ENCODE peak calls at places on chromosomes 11 and 22, in six cellular contexts. I is AG04450; V is lower leg skin; F is tibial nerve; Q is fibroblast of the aortic adventitia; C is CD8-positive, alpha-beta T cell. U is an unnamed sample.

GRCh38 chr11:106879029-106879428 is 139.2 kb downstream of the GUCY1A2 start:
- DNase-seq in I (no peak), V (no peak), F (no peak), Q (no peak), C (no peak), U (no peak)

GRCh38 chr11:83364500-83365059 is 78.4 kb upstream of the CCDC90B start:
- DNase-seq in I (no peak), V (no peak), F (no peak), Q (no peak), C (no peak), U (no peak)

GRCh38 chr22:27318516-27318915 is 483.0 kb downstream of the MN1 start:
- DNase-seq in I (no peak), V (peak), F (no peak), Q (peak), C (no peak), U (no peak)

GRCh38 chr11:113234888-113235287 is 79.5 kb upstream of the TTC12 start:
- DNase-seq in I (no peak), V (no peak), F (no peak), Q (no peak), C (no peak), U (no peak)

GRCh38 chr22:39656495-39657490 is 86.2 kb downstream of the CACNA1I start:
- DNase-seq in I (no peak), V (no peak), F (no peak), Q (no peak), C (no peak), U (no peak)

GRCh38 chr11:115459563-115459962 is 44.7 kb downstream of the CADM1 start:
- DNase-seq in I (peak), V (no peak), F (no peak), Q (no peak), C (no peak), U (no peak)

GRCh38 chr11:88801484-88802123 is 264.2 kb downstream of the GRM5 start:
- DNase-seq in I (no peak), V (no peak), F (no peak), Q (no peak), C (no peak), U (no peak)

GRCh38 chr11:36219996-36220395 is 69.2 kb downstream of the COMMD9 start:
- DNase-seq in I (no peak), V (no peak), F (no peak), Q (no peak), C (no peak), U (no peak)

GRCh38 chr11:96235725-96236124 is 107.3 kb downstream of the MAML2 start:
- DNase-seq in I (no peak), V (no peak), F (no peak), Q (no peak), C (no peak), U (no peak)

GRCh38 chr22:24190159-24190540 is 8.9 kb downstream of the SUSD2 start:
- DNase-seq in I (no peak), V (no peak), F (no peak), Q (no peak), C (no peak), U (no peak)

GRCh38 chr11:129625930-129626329 is 189.7 kb upstream of the TMEM45B start:
- DNase-seq in I (no peak), V (no peak), F (no peak), Q (no peak), C (no peak), U (no peak)

GRCh38 chr11:106684944-106685343 is 333.3 kb downstream of the GUCY1A2 start:
- DNase-seq in I (no peak), V (no peak), F (no peak), Q (no peak), C (no peak), U (no peak)

GRCh38 chr22:45065726-45066125 is 55.9 kb upstream of the PHF21B start:
- DNase-seq in I (no peak), V (no peak), F (no peak), Q (no peak), C (no peak), U (no peak)

GRCh38 chr11:126339866-126340434 is 15.5 kb upstream of the ST3GAL4 start:
- DNase-seq in I (no peak), V (no peak), F (peak), Q (peak), C (no peak), U (no peak)

GRCh38 chr11:62577046-62577708 is 3.5 kb upstream of the EEF1G start:
- DNase-seq in I (no peak), V (no peak), F (no peak), Q (no peak), C (no peak), U (no peak)

GRCh38 chr22:36332623-36333331 is 55.0 kb downstream of the MYH9 start:
- DNase-seq in I (no peak), V (no peak), F (no peak), Q (peak), C (peak), U (no peak)

GRCh38 chr22:17576475-17576874 is 13.2 kb downstream of the SLC25A18 start:
- DNase-seq in I (no peak), V (peak), F (no peak), Q (peak), C (no peak), U (no peak)

GRCh38 chr22:46984751-46985506 is 222.5 kb downstream of the TBC1D22A start:
- DNase-seq in I (no peak), V (no peak), F (no peak), Q (peak), C (no peak), U (no peak)

GRCh38 chr22:43993072-43993760 is 30.9 kb upstream of the PARVB start:
- DNase-seq in I (peak), V (no peak), F (peak), Q (peak), C (peak), U (peak)

GRCh38 chr22:26956346-26956745 is 299.0 kb downstream of the MIAT start:
- DNase-seq in I (no peak), V (no peak), F (no peak), Q (no peak), C (no peak), U (no peak)

GRCh38 chr22:43396321-43396933 is 15.4 kb upstream of the MPPED1 start:
- DNase-seq in I (no peak), V (no peak), F (no peak), Q (no peak), C (no peak), U (no peak)

GRCh38 chr11:88886796-88887195 is 179.0 kb downstream of the GRM5 start:
- DNase-seq in I (peak), V (no peak), F (no peak), Q (peak), C (peak), U (no peak)

GRCh38 chr11:33723238-33723881 is 12.9 kb downstream of the CD59 start:
- DNase-seq in I (peak), V (peak), F (no peak), Q (peak), C (no peak), U (no peak)

GRCh38 chr22:49305215-49305965 is 522.3 kb downstream of the BRD1 start:
- DNase-seq in I (no peak), V (peak), F (peak), Q (no peak), C (peak), U (peak)
- TF ChIP-seq CTCF in I (no peak), V (no peak), F (peak), Q (no peak), C (peak), U (no peak)

GRCh38 chr22:30970356-30970746 is 1.3 kb downstream of the TUG1 start:
- DNase-seq in I (no peak), V (no peak), F (no peak), Q (no peak), C (no peak), U (no peak)

GRCh38 chr22:30964858-30965257 is 3.7 kb downstream of the MORC2 start:
- DNase-seq in I (no peak), V (no peak), F (no peak), Q (no peak), C (no peak), U (no peak)

GRCh38 chr22:30968924-30969531 is at the start of gene TUG1:
- DNase-seq in I (peak), V (peak), F (peak), Q (peak), C (peak), U (peak)

GRCh38 chr22:30968015-30968923 is at the start of gene MORC2:
- DNase-seq in I (no peak), V (no peak), F (no peak), Q (peak), C (no peak), U (no peak)

DNA sequence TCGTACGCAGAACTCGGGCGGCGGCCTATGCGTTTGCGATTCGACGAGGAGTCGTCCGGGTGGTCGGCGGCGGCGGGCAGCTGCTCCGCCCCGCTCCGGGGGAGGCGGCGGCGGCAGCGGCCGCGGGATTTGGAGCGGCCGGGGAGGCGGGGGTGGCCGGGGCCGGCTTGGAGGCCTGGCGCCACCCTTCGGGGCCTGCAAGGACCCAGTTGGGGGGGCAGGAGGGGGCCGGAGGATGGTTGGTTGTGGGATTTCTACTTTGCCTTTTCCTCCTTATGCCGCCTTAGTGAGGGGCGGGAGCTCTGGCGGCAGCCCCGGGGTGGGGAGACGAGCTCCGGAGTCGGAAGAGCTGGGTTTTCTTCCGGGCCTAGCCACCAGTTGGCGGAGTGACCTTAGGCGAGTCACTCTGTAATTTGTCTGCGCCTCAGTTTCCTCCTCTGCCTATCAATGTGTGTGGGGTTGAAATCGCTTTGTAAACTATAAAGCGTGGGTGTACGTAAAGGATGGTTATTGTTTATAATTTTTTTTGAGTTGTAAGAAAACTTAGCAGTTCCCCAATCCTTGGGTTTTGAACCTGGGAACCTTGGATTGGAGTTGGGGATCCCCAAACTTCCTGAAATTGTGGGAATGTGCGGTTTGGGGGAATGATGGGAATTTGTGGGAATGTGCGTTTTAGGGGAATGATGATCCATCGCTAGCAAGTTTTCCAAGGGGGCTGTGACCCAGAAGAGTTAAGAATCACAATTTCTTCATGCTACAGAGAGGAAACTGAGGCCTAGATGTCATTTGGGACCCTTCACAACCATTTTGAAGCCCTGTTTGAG is 679 bp downstream of the TUG1 start:
- DNase-seq in I (no peak), V (no peak), F (no peak), Q (peak), C (no peak), U (no peak)
- TF ChIP-seq CTCF in I (peak), V (no peak), F (no peak), Q (no peak), C (no peak), U (no peak)

GRCh38 chr22:38569181-38569971 is 607 bp downstream of the DMC1 start:
- DNase-seq in I (no peak), V (no peak), F (no peak), Q (no peak), C (no peak), U (no peak)

GRCh38 chr22:38572065-38572464 is 2.1 kb upstream of the DMC1 start:
- DNase-seq in I (no peak), V (peak), F (peak), Q (peak), C (peak), U (no peak)

GRCh38 chr22:38569972-38570840 is at the start of gene DMC1:
- DNase-seq in I (no peak), V (peak), F (peak), Q (peak), C (peak), U (peak)

GRCh38 chr22:38567531-38568245 is 2.3 kb downstream of the DMC1 start:
- DNase-seq in I (no peak), V (no peak), F (no peak), Q (no peak), C (no peak), U (no peak)

DNA sequence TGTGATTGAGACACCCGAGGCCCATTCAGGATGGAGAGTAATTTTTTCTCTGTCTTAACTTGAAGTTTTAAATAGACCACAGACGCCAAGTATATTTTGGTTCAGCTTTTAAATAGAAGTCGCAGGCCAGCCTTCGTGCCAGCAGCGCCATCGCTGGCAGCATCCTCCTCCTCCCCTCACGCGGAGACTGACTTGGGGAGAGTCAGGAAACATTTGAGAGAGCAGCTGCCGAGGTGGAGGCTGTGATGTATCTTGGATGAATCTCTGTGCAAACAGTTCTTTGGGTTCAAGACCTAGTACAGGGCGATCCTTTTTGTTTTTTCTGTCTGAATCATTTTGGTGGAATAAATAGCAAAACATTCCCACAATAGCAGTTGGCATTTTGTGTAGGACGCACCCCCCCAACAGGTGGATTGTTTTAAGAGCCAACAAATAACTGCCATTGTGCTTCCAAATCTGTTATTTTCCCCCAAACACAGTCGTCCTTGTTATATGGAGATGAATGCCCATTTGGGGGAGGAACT is 920 bp upstream of the DMC1 start:
- DNase-seq in I (no peak), V (peak), F (peak), Q (peak), C (peak), U (no peak)
- TF ChIP-seq CTCF in I (peak), V (no peak), F (peak), Q (no peak), C (no peak), U (no peak)

GRCh38 chr11:2694495-2694894 is 5.3 kb downstream of the KCNQ1OT1 start:
- DNase-seq in I (no peak), V (no peak), F (no peak), Q (no peak), C (no peak), U (no peak)

GRCh38 chr11:2694995-2695939 is 4.5 kb downstream of the KCNQ1OT1 start:
- DNase-seq in I (no peak), V (no peak), F (no peak), Q (no peak), C (no peak), U (no peak)

GRCh38 chr11:2691991-2692841 is 7.6 kb downstream of the KCNQ1OT1 start:
- DNase-seq in I (no peak), V (no peak), F (no peak), Q (no peak), C (no peak), U (no peak)

GRCh38 chr11:2693271-2693833 is 6.4 kb downstream of the KCNQ1OT1 start:
- DNase-seq in I (no peak), V (no peak), F (no peak), Q (no peak), C (no peak), U (no peak)

GRCh38 chr11:2693851-2694261 is 5.9 kb downstream of the KCNQ1OT1 start:
- DNase-seq in I (no peak), V (no peak), F (no peak), Q (no peak), C (no peak), U (no peak)
- TF ChIP-seq CTCF in I (no peak), V (no peak), F (no peak), Q (no peak), C (no peak), U (no peak)

GRCh38 chr11:120985718-120986569 is 38.0 kb upstream of the TBCEL start:
- DNase-seq in I (no peak), V (no peak), F (no peak), Q (peak), C (peak), U (no peak)
- TF ChIP-seq CTCF in I (no peak), V (no peak), F (peak), Q (peak), C (peak), U (no peak)